ENCODE peak calls at places on chromosomes 7 and 10, in seven cellular contexts. One of them, this sample, is unnamed.

GRCh38 chr7:74355091-74355490 is 65.9 kb downstream of the CLIP2 start:
- DNase-seq in NB4: peak; percentile 42
- DNase-seq in transverse colon: peak; percentile 30
- DNase-seq in hepatocyte: no peak
- DNase-seq in H9: no peak
- DNase-seq in endothelial cell: no peak
- DNase-seq in heart right ventricle: no peak
- DNase-seq in this sample: peak; percentile 33

GRCh38 chr10:23702977-23703414 is 264.1 kb downstream of the OTUD1 start:
- DNase-seq in NB4: peak; percentile 75
- DNase-seq in H9: peak; percentile 90
- DNase-seq in heart right ventricle: no peak
- DNase-seq in hepatocyte: peak; percentile 83
- DNase-seq in transverse colon: peak; percentile 47
- DNase-seq in endothelial cell: peak; percentile 68
- DNase-seq in this sample: no peak

GRCh38 chr10:21100871-21101514 is 203.9 kb upstream of the NEBL start:
- DNase-seq in hepatocyte: no peak
- DNase-seq in H9: no peak
- DNase-seq in NB4: no peak
- DNase-seq in endothelial cell: no peak
- DNase-seq in transverse colon: no peak
- DNase-seq in heart right ventricle: no peak
- DNase-seq in this sample: no peak

GRCh38 chr10:120424198-120424464 is 32.9 kb upstream of the PLPP4 start:
- DNase-seq in endothelial cell: no peak
- DNase-seq in heart right ventricle: no peak
- DNase-seq in transverse colon: no peak
- DNase-seq in hepatocyte: no peak
- DNase-seq in NB4: no peak
- DNase-seq in H9: no peak
- DNase-seq in this sample: no peak

GRCh38 chr10:29136401-29136800 is 152.5 kb upstream of the LYZL1 start:
- DNase-seq in NB4: no peak
- DNase-seq in transverse colon: no peak
- DNase-seq in H9: no peak
- DNase-seq in endothelial cell: no peak
- DNase-seq in hepatocyte: no peak
- DNase-seq in heart right ventricle: no peak
- DNase-seq in this sample: no peak

GRCh38 chr10:109895095-109895818 is 28.1 kb downstream of the XPNPEP1 start:
- DNase-seq in endothelial cell: no peak
- DNase-seq in transverse colon: no peak
- DNase-seq in H9: peak; percentile 28
- DNase-seq in NB4: no peak
- DNase-seq in hepatocyte: no peak
- DNase-seq in heart right ventricle: peak; percentile 71
- DNase-seq in this sample: no peak

GRCh38 chr7:149427893-149428292 is 33.0 kb downstream of the ZNF777 start:
- DNase-seq in H9: no peak
- DNase-seq in hepatocyte: no peak
- DNase-seq in heart right ventricle: no peak
- DNase-seq in transverse colon: no peak
- DNase-seq in endothelial cell: no peak
- DNase-seq in NB4: no peak
- DNase-seq in this sample: no peak

GRCh38 chr10:42960491-42961155 is 116.2 kb upstream of the RET start:
- DNase-seq in H9: peak; percentile 70
- DNase-seq in heart right ventricle: no peak
- DNase-seq in NB4: peak; percentile 68
- DNase-seq in hepatocyte: peak; percentile 12
- DNase-seq in transverse colon: no peak
- DNase-seq in endothelial cell: peak; percentile 2
- DNase-seq in this sample: peak; percentile 18

GRCh38 chr7:30682131-30683083 is at the start of gene CRHR2:
- DNase-seq in hepatocyte: peak; percentile 41
- DNase-seq in NB4: no peak
- DNase-seq in H9: peak; percentile 70
- DNase-seq in endothelial cell: peak; percentile 52
- DNase-seq in transverse colon: no peak
- DNase-seq in heart right ventricle: peak; percentile 52
- DNase-seq in this sample: no peak

GRCh38 chr7:151851160-151851751 is 25.7 kb downstream of the PRKAG2 start:
- DNase-seq in transverse colon: no peak
- DNase-seq in hepatocyte: no peak
- DNase-seq in endothelial cell: no peak
- DNase-seq in H9: no peak
- DNase-seq in NB4: peak; percentile 77
- DNase-seq in heart right ventricle: peak; percentile 33
- DNase-seq in this sample: no peak

GRCh38 chr10:93614101-93614825 is 1.9 kb downstream of the PDE6C start:
- DNase-seq in H9: no peak
- DNase-seq in NB4: no peak
- DNase-seq in hepatocyte: no peak
- DNase-seq in endothelial cell: no peak
- DNase-seq in heart right ventricle: no peak
- DNase-seq in transverse colon: no peak
- DNase-seq in this sample: no peak

GRCh38 chr10:46299531-46300366 is 13.0 kb downstream of the ANTXRL start:
- DNase-seq in endothelial cell: no peak
- DNase-seq in heart right ventricle: no peak
- DNase-seq in transverse colon: peak; percentile 7
- DNase-seq in H9: peak; percentile 41
- DNase-seq in NB4: peak; percentile 69
- DNase-seq in hepatocyte: no peak
- DNase-seq in this sample: no peak

GRCh38 chr10:12489806-12490205 is 140.5 kb downstream of the CAMK1D start:
- DNase-seq in transverse colon: no peak
- DNase-seq in H9: no peak
- DNase-seq in heart right ventricle: no peak
- DNase-seq in endothelial cell: no peak
- DNase-seq in NB4: no peak
- DNase-seq in hepatocyte: no peak
- DNase-seq in this sample: no peak

GRCh38 chr10:34364253-34365037 is 450.7 kb downstream of the PARD3 start:
- DNase-seq in transverse colon: no peak
- DNase-seq in NB4: no peak
- DNase-seq in endothelial cell: no peak
- DNase-seq in hepatocyte: no peak
- DNase-seq in H9: no peak
- DNase-seq in heart right ventricle: no peak
- DNase-seq in this sample: no peak

GRCh38 chr10:44786451-44786850 is 124.7 kb upstream of the TMEM72 start:
- DNase-seq in endothelial cell: no peak
- DNase-seq in H9: no peak
- DNase-seq in hepatocyte: peak; percentile 63
- DNase-seq in NB4: no peak
- DNase-seq in heart right ventricle: no peak
- DNase-seq in transverse colon: no peak
- DNase-seq in this sample: no peak

GRCh38 chr10:103847909-103848468 is 7.4 kb downstream of the SH3PXD2A start:
- DNase-seq in endothelial cell: no peak
- DNase-seq in H9: peak; percentile 56
- DNase-seq in heart right ventricle: no peak
- DNase-seq in transverse colon: no peak
- DNase-seq in NB4: peak; percentile 72
- DNase-seq in hepatocyte: no peak
- DNase-seq in this sample: no peak

GRCh38 chr7:121307021-121307575 is 21.7 kb upstream of the WNT16 start:
- DNase-seq in endothelial cell: no peak
- DNase-seq in H9: no peak
- DNase-seq in hepatocyte: no peak
- DNase-seq in heart right ventricle: no peak
- DNase-seq in transverse colon: no peak
- DNase-seq in NB4: no peak
- DNase-seq in this sample: no peak

GRCh38 chr7:126700807-126701604 is 551.7 kb downstream of the GRM8 start:
- DNase-seq in endothelial cell: peak; percentile 65
- DNase-seq in heart right ventricle: no peak
- DNase-seq in hepatocyte: peak; percentile 63
- DNase-seq in NB4: peak; percentile 97
- DNase-seq in H9: peak; percentile 81
- DNase-seq in transverse colon: peak; percentile 16
- DNase-seq in this sample: no peak

GRCh38 chr10:130023454-130024230 is 59.6 kb upstream of the EBF3 start:
- DNase-seq in NB4: no peak
- DNase-seq in endothelial cell: no peak
- DNase-seq in hepatocyte: peak; percentile 2
- DNase-seq in transverse colon: no peak
- DNase-seq in heart right ventricle: no peak
- DNase-seq in H9: peak; percentile 23
- DNase-seq in this sample: no peak

GRCh38 chr10:70070834-70071233 is 18.2 kb downstream of the MACROH2A2 start:
- DNase-seq in heart right ventricle: no peak
- DNase-seq in NB4: no peak
- DNase-seq in endothelial cell: no peak
- DNase-seq in H9: no peak
- DNase-seq in hepatocyte: no peak
- DNase-seq in transverse colon: no peak
- DNase-seq in this sample: no peak

GRCh38 chr7:118870187-118870586 is 645.7 kb downstream of the ANKRD7 start:
- DNase-seq in NB4: peak; percentile 44
- DNase-seq in H9: peak; percentile 35
- DNase-seq in endothelial cell: peak; percentile 18
- DNase-seq in hepatocyte: no peak
- DNase-seq in heart right ventricle: no peak
- DNase-seq in transverse colon: no peak
- DNase-seq in this sample: no peak
- TF ChIP-seq CTCF in NB4: peak; percentile 38
- TF ChIP-seq CTCF in H9: peak; percentile 70
- TF ChIP-seq CTCF in endothelial cell: peak; percentile 22
- TF ChIP-seq CTCF in hepatocyte: peak; percentile 18
- TF ChIP-seq CTCF in heart right ventricle: no peak
- TF ChIP-seq CTCF in transverse colon: no peak
- TF ChIP-seq CTCF in this sample: no peak

GRCh38 chr7:142158741-142159496 is 47.4 kb downstream of the MGAM2 start:
- DNase-seq in NB4: no peak
- DNase-seq in transverse colon: no peak
- DNase-seq in hepatocyte: no peak
- DNase-seq in endothelial cell: no peak
- DNase-seq in heart right ventricle: no peak
- DNase-seq in H9: no peak
- DNase-seq in this sample: no peak

GRCh38 chr7:142150869-142151268 is 39.4 kb downstream of the MGAM2 start:
- DNase-seq in H9: no peak
- DNase-seq in endothelial cell: no peak
- DNase-seq in heart right ventricle: no peak
- DNase-seq in hepatocyte: no peak
- DNase-seq in transverse colon: no peak
- DNase-seq in NB4: no peak
- DNase-seq in this sample: no peak

GRCh38 chr7:142152076-142152475 is 40.6 kb downstream of the MGAM2 start:
- DNase-seq in endothelial cell: no peak
- DNase-seq in H9: no peak
- DNase-seq in NB4: no peak
- DNase-seq in transverse colon: no peak
- DNase-seq in heart right ventricle: no peak
- DNase-seq in hepatocyte: peak; percentile 28
- DNase-seq in this sample: no peak

GRCh38 chr7:142153400-142153799 is 41.9 kb downstream of the MGAM2 start:
- DNase-seq in NB4: peak; percentile 40
- DNase-seq in endothelial cell: peak; percentile 26
- DNase-seq in hepatocyte: peak; percentile 45
- DNase-seq in transverse colon: peak; percentile 25
- DNase-seq in heart right ventricle: no peak
- DNase-seq in H9: no peak
- DNase-seq in this sample: no peak
- TF ChIP-seq CTCF in NB4: peak; percentile 52
- TF ChIP-seq CTCF in endothelial cell: peak; percentile 35
- TF ChIP-seq CTCF in hepatocyte: peak; percentile 41
- TF ChIP-seq CTCF in transverse colon: no peak
- TF ChIP-seq CTCF in heart right ventricle: no peak
- TF ChIP-seq CTCF in H9: peak; percentile 52
- TF ChIP-seq CTCF in this sample: no peak

GRCh38 chr7:135188298-135188984 is 17.9 kb upstream of the CYREN start:
- DNase-seq in hepatocyte: no peak
- DNase-seq in heart right ventricle: no peak
- DNase-seq in NB4: no peak
- DNase-seq in endothelial cell: no peak
- DNase-seq in H9: no peak
- DNase-seq in transverse colon: no peak
- DNase-seq in this sample: no peak
- TF ChIP-seq CTCF in hepatocyte: no peak
- TF ChIP-seq CTCF in heart right ventricle: no peak
- TF ChIP-seq CTCF in NB4: no peak
- TF ChIP-seq CTCF in endothelial cell: no peak
- TF ChIP-seq CTCF in H9: no peak
- TF ChIP-seq CTCF in transverse colon: no peak
- TF ChIP-seq CTCF in this sample: no peak

GRCh38 chr7:44565795-44566559 is 7.7 kb downstream of the DDX56 start:
- DNase-seq in heart right ventricle: no peak
- DNase-seq in NB4: peak; percentile 47
- DNase-seq in hepatocyte: no peak
- DNase-seq in H9: no peak
- DNase-seq in endothelial cell: no peak
- DNase-seq in transverse colon: no peak
- DNase-seq in this sample: no peak
- TF ChIP-seq CTCF in heart right ventricle: no peak
- TF ChIP-seq CTCF in NB4: no peak
- TF ChIP-seq CTCF in hepatocyte: no peak
- TF ChIP-seq CTCF in H9: peak; percentile 26
- TF ChIP-seq CTCF in endothelial cell: peak; percentile 52
- TF ChIP-seq CTCF in transverse colon: no peak
- TF ChIP-seq CTCF in this sample: no peak

This sample was measured in omental fat pad.